ENCODE peak calls at places on chromosomes 11 and 22, in nine cellular contexts. One of them, this sample, is unnamed.
A peak's percentile ranks its signal among the peaks of the same experiment; 100 is the strongest.

GRCh38 chr11:4619514-4619913 is 11.5 kb upstream of the TRIM68 start:
- DNase-seq in activated B cell treated with CpG ODN at 0.5 μM for 24 hours: no peak
- DNase-seq in ovary: no peak
- DNase-seq in heart right ventricle: no peak
- DNase-seq in CD4-positive, alpha-beta T cell: no peak
- DNase-seq in choroid plexus epithelial cell: no peak
- DNase-seq in pancreas: no peak
- DNase-seq in A673: no peak
- DNase-seq in fibroblast of lung: no peak
- DNase-seq in this sample: no peak

GRCh38 chr11:120547871-120548681 is 36.5 kb downstream of the GRIK4 start:
- DNase-seq in activated B cell treated with CpG ODN at 0.5 μM for 24 hours: no peak
- DNase-seq in ovary: peak; percentile 95
- DNase-seq in heart right ventricle: peak; percentile 89
- DNase-seq in CD4-positive, alpha-beta T cell: no peak
- DNase-seq in choroid plexus epithelial cell: peak; percentile 87
- DNase-seq in pancreas: peak; percentile 98
- DNase-seq in A673: peak; percentile 81
- DNase-seq in fibroblast of lung: peak; percentile 98
- DNase-seq in this sample: peak; percentile 89

GRCh38 chr11:77506857-77507256 is 33.0 kb upstream of the PAK1 start:
- DNase-seq in activated B cell treated with CpG ODN at 0.5 μM for 24 hours: no peak
- DNase-seq in ovary: no peak
- DNase-seq in heart right ventricle: no peak
- DNase-seq in CD4-positive, alpha-beta T cell: no peak
- DNase-seq in choroid plexus epithelial cell: peak; percentile 43
- DNase-seq in pancreas: no peak
- DNase-seq in A673: no peak
- DNase-seq in fibroblast of lung: no peak
- DNase-seq in this sample: no peak

GRCh38 chr11:62895501-62895900 is 14.8 kb downstream of the SLC3A2 start:
- DNase-seq in activated B cell treated with CpG ODN at 0.5 μM for 24 hours: no peak
- DNase-seq in ovary: no peak
- DNase-seq in heart right ventricle: no peak
- DNase-seq in CD4-positive, alpha-beta T cell: no peak
- DNase-seq in choroid plexus epithelial cell: no peak
- DNase-seq in pancreas: no peak
- DNase-seq in A673: no peak
- DNase-seq in fibroblast of lung: no peak
- DNase-seq in this sample: no peak

GRCh38 chr11:117588166-117588810 is 208.7 kb downstream of the DSCAML1 start:
- DNase-seq in activated B cell treated with CpG ODN at 0.5 μM for 24 hours: no peak
- DNase-seq in ovary: no peak
- DNase-seq in heart right ventricle: no peak
- DNase-seq in CD4-positive, alpha-beta T cell: no peak
- DNase-seq in choroid plexus epithelial cell: no peak
- DNase-seq in pancreas: no peak
- DNase-seq in A673: no peak
- DNase-seq in fibroblast of lung: no peak
- DNase-seq in this sample: no peak

GRCh38 chr22:19597399-19597735 is 73.2 kb upstream of the CLDN5 start:
- DNase-seq in activated B cell treated with CpG ODN at 0.5 μM for 24 hours: no peak
- DNase-seq in ovary: no peak
- DNase-seq in heart right ventricle: no peak
- DNase-seq in CD4-positive, alpha-beta T cell: peak; percentile 46
- DNase-seq in choroid plexus epithelial cell: no peak
- DNase-seq in pancreas: no peak
- DNase-seq in A673: no peak
- DNase-seq in fibroblast of lung: no peak
- DNase-seq in this sample: no peak

GRCh38 chr22:48805516-48805915 is 1022.2 kb downstream of the BRD1 start:
- DNase-seq in activated B cell treated with CpG ODN at 0.5 μM for 24 hours: no peak
- DNase-seq in ovary: peak; percentile 6
- DNase-seq in heart right ventricle: no peak
- DNase-seq in CD4-positive, alpha-beta T cell: no peak
- DNase-seq in choroid plexus epithelial cell: no peak
- DNase-seq in pancreas: no peak
- DNase-seq in A673: no peak
- DNase-seq in fibroblast of lung: no peak
- DNase-seq in this sample: no peak

GRCh38 chr22:19898831-19899567 is 42.6 kb upstream of the COMT start:
- DNase-seq in activated B cell treated with CpG ODN at 0.5 μM for 24 hours: no peak
- DNase-seq in ovary: no peak
- DNase-seq in heart right ventricle: no peak
- DNase-seq in CD4-positive, alpha-beta T cell: no peak
- DNase-seq in choroid plexus epithelial cell: no peak
- DNase-seq in pancreas: no peak
- DNase-seq in A673: no peak
- DNase-seq in fibroblast of lung: no peak
- DNase-seq in this sample: no peak

GRCh38 chr11:78783301-78783700 is 208.6 kb upstream of the NARS2 start:
- DNase-seq in activated B cell treated with CpG ODN at 0.5 μM for 24 hours: no peak
- DNase-seq in ovary: no peak
- DNase-seq in heart right ventricle: no peak
- DNase-seq in CD4-positive, alpha-beta T cell: no peak
- DNase-seq in choroid plexus epithelial cell: no peak
- DNase-seq in pancreas: no peak
- DNase-seq in A673: no peak
- DNase-seq in fibroblast of lung: no peak
- DNase-seq in this sample: no peak

GRCh38 chr22:44396021-44396726 is 83.4 kb upstream of the SHISAL1 start:
- DNase-seq in activated B cell treated with CpG ODN at 0.5 μM for 24 hours: peak; percentile 5
- DNase-seq in ovary: no peak
- DNase-seq in heart right ventricle: no peak
- DNase-seq in CD4-positive, alpha-beta T cell: no peak
- DNase-seq in choroid plexus epithelial cell: no peak
- DNase-seq in pancreas: no peak
- DNase-seq in A673: no peak
- DNase-seq in fibroblast of lung: no peak
- DNase-seq in this sample: no peak

GRCh38 chr11:100876826-100877545 is 189.9 kb downstream of the ARHGAP42 start:
- DNase-seq in activated B cell treated with CpG ODN at 0.5 μM for 24 hours: no peak
- DNase-seq in ovary: no peak
- DNase-seq in heart right ventricle: peak; percentile 20
- DNase-seq in CD4-positive, alpha-beta T cell: no peak
- DNase-seq in choroid plexus epithelial cell: peak; percentile 99
- DNase-seq in pancreas: no peak
- DNase-seq in A673: peak; percentile 88
- DNase-seq in fibroblast of lung: peak; percentile 99
- DNase-seq in this sample: peak; percentile 30

GRCh38 chr11:85182437-85183109 is 444.6 kb downstream of the DLG2 start:
- DNase-seq in activated B cell treated with CpG ODN at 0.5 μM for 24 hours: no peak
- DNase-seq in ovary: no peak
- DNase-seq in heart right ventricle: no peak
- DNase-seq in CD4-positive, alpha-beta T cell: no peak
- DNase-seq in choroid plexus epithelial cell: peak; percentile 65
- DNase-seq in pancreas: no peak
- DNase-seq in A673: peak; percentile 67
- DNase-seq in fibroblast of lung: peak; percentile 20
- DNase-seq in this sample: no peak

DNA sequence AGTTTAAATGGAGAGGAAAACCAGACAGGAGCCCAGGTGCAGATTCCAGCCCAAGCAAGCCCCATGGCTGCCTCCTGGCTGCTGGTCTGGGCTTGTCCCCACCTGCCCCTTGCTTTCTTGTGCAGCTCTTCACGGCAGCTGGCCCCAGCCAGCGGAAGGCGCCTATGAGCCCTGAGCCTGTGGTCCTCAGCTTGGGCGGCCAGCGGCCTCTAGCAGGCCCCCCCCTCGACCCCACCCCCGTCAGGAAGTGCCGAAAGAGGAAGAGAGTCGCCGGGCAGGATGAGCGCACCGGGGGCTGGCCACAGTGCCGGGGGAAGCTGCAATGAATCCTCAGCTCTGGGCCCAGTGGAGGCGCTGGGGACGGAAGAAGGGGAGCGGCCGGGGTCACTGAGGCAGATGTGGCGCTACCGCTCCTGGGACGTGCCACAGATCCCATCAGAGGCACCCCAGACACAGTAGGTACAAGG is 2.1 kb upstream of the DGKZ start:
- DNase-seq in activated B cell treated with CpG ODN at 0.5 μM for 24 hours: no peak
- DNase-seq in ovary: no peak
- DNase-seq in heart right ventricle: peak; percentile 77
- DNase-seq in CD4-positive, alpha-beta T cell: no peak
- DNase-seq in choroid plexus epithelial cell: no peak
- DNase-seq in pancreas: no peak
- DNase-seq in A673: no peak
- DNase-seq in fibroblast of lung: no peak
- DNase-seq in this sample: peak; percentile 78
- TF ChIP-seq CTCF in activated B cell treated with CpG ODN at 0.5 μM for 24 hours: no peak
- TF ChIP-seq CTCF in ovary: no peak
- TF ChIP-seq CTCF in heart right ventricle: no peak
- TF ChIP-seq CTCF in CD4-positive, alpha-beta T cell: no peak
- TF ChIP-seq CTCF in choroid plexus epithelial cell: peak; percentile 24
- TF ChIP-seq CTCF in pancreas: no peak
- TF ChIP-seq CTCF in A673: no peak
- TF ChIP-seq CTCF in fibroblast of lung: no peak
- TF ChIP-seq CTCF in this sample: no peak

DNA sequence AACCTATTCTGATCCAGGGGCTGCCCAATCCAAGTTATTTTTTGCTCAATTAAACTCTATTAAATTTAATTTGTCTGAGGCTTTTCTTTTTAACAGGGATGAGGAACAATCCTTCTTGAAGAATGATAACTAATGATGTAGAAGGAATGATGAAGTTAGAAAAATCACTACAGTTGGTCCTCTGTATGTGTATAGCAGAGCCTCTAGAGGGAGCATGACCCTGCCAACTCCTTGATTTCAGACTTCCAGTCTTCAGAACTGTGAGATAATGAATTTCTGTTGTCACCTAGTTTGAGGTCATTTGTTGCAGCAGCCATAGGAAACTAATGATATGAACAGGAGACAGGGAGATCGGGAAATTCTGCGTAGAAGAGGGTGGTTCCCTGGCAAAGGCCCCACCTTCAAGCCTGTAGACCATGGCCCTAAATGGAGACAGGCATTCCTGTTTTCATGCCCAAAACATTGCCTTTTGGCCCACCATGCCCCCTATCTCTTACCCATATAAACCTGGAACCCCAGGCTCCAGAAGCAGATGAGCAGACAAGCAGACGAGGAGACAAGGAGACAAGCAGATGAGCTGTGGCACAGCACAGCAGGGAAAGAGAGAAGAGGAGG is 7.7 kb upstream of the QSER1 start:
- DNase-seq in activated B cell treated with CpG ODN at 0.5 μM for 24 hours: no peak
- DNase-seq in ovary: no peak
- DNase-seq in heart right ventricle: no peak
- DNase-seq in CD4-positive, alpha-beta T cell: no peak
- DNase-seq in choroid plexus epithelial cell: peak; percentile 60
- DNase-seq in pancreas: no peak
- DNase-seq in A673: peak; percentile 61
- DNase-seq in fibroblast of lung: peak; percentile 9
- DNase-seq in this sample: no peak
- TF ChIP-seq CTCF in activated B cell treated with CpG ODN at 0.5 μM for 24 hours: no peak
- TF ChIP-seq CTCF in ovary: no peak
- TF ChIP-seq CTCF in heart right ventricle: peak; percentile 32
- TF ChIP-seq CTCF in CD4-positive, alpha-beta T cell: peak; percentile 47
- TF ChIP-seq CTCF in choroid plexus epithelial cell: peak; percentile 67
- TF ChIP-seq CTCF in pancreas: no peak
- TF ChIP-seq CTCF in A673: peak; percentile 83
- TF ChIP-seq CTCF in fibroblast of lung: peak; percentile 25
- TF ChIP-seq CTCF in this sample: peak; percentile 51

GRCh38 chr11:17735823-17736772 is 1.5 kb downstream of the KCNC1 start:
- DNase-seq in activated B cell treated with CpG ODN at 0.5 μM for 24 hours: no peak
- DNase-seq in ovary: peak; percentile 25
- DNase-seq in heart right ventricle: no peak
- DNase-seq in CD4-positive, alpha-beta T cell: no peak
- DNase-seq in choroid plexus epithelial cell: no peak
- DNase-seq in pancreas: peak; percentile 64
- DNase-seq in A673: peak; percentile 19
- DNase-seq in fibroblast of lung: no peak
- DNase-seq in this sample: no peak
- TF ChIP-seq CTCF in activated B cell treated with CpG ODN at 0.5 μM for 24 hours: no peak
- TF ChIP-seq CTCF in ovary: no peak
- TF ChIP-seq CTCF in heart right ventricle: no peak
- TF ChIP-seq CTCF in CD4-positive, alpha-beta T cell: no peak
- TF ChIP-seq CTCF in choroid plexus epithelial cell: no peak
- TF ChIP-seq CTCF in pancreas: no peak
- TF ChIP-seq CTCF in A673: peak; percentile 50
- TF ChIP-seq CTCF in fibroblast of lung: peak; percentile 26
- TF ChIP-seq CTCF in this sample: peak; percentile 32

GRCh38 chr22:41191467-41191866 is 13.6 kb upstream of the L3MBTL2 start:
- DNase-seq in activated B cell treated with CpG ODN at 0.5 μM for 24 hours: no peak
- DNase-seq in ovary: no peak
- DNase-seq in heart right ventricle: no peak
- DNase-seq in CD4-positive, alpha-beta T cell: no peak
- DNase-seq in choroid plexus epithelial cell: no peak
- DNase-seq in pancreas: no peak
- DNase-seq in A673: no peak
- DNase-seq in fibroblast of lung: no peak
- DNase-seq in this sample: no peak

GRCh38 chr22:41193829-41194228 is 11.3 kb upstream of the L3MBTL2 start:
- DNase-seq in activated B cell treated with CpG ODN at 0.5 μM for 24 hours: no peak
- DNase-seq in ovary: no peak
- DNase-seq in heart right ventricle: no peak
- DNase-seq in CD4-positive, alpha-beta T cell: no peak
- DNase-seq in choroid plexus epithelial cell: no peak
- DNase-seq in pancreas: no peak
- DNase-seq in A673: no peak
- DNase-seq in fibroblast of lung: no peak
- DNase-seq in this sample: no peak

GRCh38 chr22:41197808-41198585 is 7.1 kb upstream of the L3MBTL2 start:
- DNase-seq in activated B cell treated with CpG ODN at 0.5 μM for 24 hours: no peak
- DNase-seq in ovary: peak; percentile 38
- DNase-seq in heart right ventricle: no peak
- DNase-seq in CD4-positive, alpha-beta T cell: peak; percentile 12
- DNase-seq in choroid plexus epithelial cell: no peak
- DNase-seq in pancreas: no peak
- DNase-seq in A673: peak; percentile 77
- DNase-seq in fibroblast of lung: no peak
- DNase-seq in this sample: no peak

GRCh38 chr22:41201146-41201545 is 4.0 kb upstream of the L3MBTL2 start:
- DNase-seq in activated B cell treated with CpG ODN at 0.5 μM for 24 hours: no peak
- DNase-seq in ovary: no peak
- DNase-seq in heart right ventricle: no peak
- DNase-seq in CD4-positive, alpha-beta T cell: no peak
- DNase-seq in choroid plexus epithelial cell: no peak
- DNase-seq in pancreas: no peak
- DNase-seq in A673: no peak
- DNase-seq in fibroblast of lung: no peak
- DNase-seq in this sample: no peak

DNA sequence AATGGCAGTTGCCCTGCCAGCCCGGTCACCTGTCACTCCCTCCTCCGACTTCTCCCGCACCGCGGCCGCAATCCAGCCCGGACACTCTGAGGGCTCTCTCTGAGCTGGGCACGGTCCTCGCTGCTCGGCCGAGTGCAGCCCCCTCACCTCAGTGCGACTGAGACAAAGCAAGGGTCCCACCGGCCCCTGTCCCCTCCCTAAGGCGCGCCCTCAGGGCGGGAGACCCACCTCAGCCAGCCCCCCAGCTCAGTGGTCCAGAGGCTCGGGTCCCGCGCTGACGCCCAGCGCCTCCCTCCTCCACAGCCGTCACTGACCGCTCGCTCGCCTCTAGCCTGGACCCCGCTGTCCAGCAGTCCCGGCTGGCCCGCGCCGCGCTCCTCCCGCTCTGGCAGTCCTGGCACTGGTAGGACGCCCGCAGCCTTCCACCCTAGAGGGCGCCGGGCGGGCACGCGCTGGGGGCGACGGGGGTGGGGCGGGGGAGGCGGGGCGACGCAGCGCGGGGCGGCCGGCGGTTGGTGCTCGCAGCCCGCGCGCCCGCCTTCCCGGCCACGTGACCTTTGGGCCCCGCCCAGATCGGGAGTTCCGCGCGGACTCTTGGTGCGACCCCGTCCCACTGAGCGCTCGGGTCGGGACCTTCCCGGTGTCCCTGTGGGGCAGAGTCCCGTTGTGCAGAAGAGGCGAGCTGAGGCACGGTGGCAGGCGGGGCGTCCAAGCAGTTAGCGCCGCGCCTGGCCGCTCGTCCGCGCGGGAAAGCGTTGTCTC is 7.9 kb upstream of the L3MBTL2 start:
- DNase-seq in activated B cell treated with CpG ODN at 0.5 μM for 24 hours: peak; percentile 89
- DNase-seq in ovary: peak; percentile 87
- DNase-seq in heart right ventricle: peak; percentile 84
- DNase-seq in CD4-positive, alpha-beta T cell: peak; percentile 72
- DNase-seq in choroid plexus epithelial cell: peak; percentile 30
- DNase-seq in pancreas: peak; percentile 91
- DNase-seq in A673: peak; percentile 88
- DNase-seq in fibroblast of lung: peak; percentile 32
- DNase-seq in this sample: peak; percentile 88
- TF ChIP-seq CTCF in activated B cell treated with CpG ODN at 0.5 μM for 24 hours: no peak
- TF ChIP-seq CTCF in ovary: no peak
- TF ChIP-seq CTCF in heart right ventricle: no peak
- TF ChIP-seq CTCF in CD4-positive, alpha-beta T cell: no peak
- TF ChIP-seq CTCF in choroid plexus epithelial cell: no peak
- TF ChIP-seq CTCF in pancreas: no peak
- TF ChIP-seq CTCF in A673: peak; percentile 22
- TF ChIP-seq CTCF in fibroblast of lung: no peak
- TF ChIP-seq CTCF in this sample: peak; percentile 18

This sample was measured in heart left ventricle.